ENCODE peak calls at places on chromosomes 2 and 18, in seven cellular contexts. L, A, F, R, E, U and V are unnamed samples.

GRCh38 chr18:34947711-34948125 is 93.5 kb upstream of the MAPRE2 start:
- DNase-seq in L (peak), A (peak), F (no peak), R (no peak), E (no peak), U (peak), V (peak)

GRCh38 chr2:46073540-46074018 is 223.6 kb upstream of the EPAS1 start:
- DNase-seq in L (peak), A (peak), F (no peak), R (peak), E (no peak), U (peak), V (peak)

GRCh38 chr18:35000457-35000856 is 40.8 kb upstream of the MAPRE2 start:
- DNase-seq in L (no peak), A (no peak), F (no peak), R (no peak), E (no peak), U (no peak), V (no peak)

GRCh38 chr18:46169464-46169941 is 65.3 kb downstream of the HAUS1 start:
- DNase-seq in L (peak), A (peak), F (no peak), R (no peak), E (no peak), U (peak), V (peak)

GRCh38 chr2:43634604-43635306 is 2.3 kb upstream of the PLEKHH2 start:
- DNase-seq in L (peak), A (peak), F (no peak), R (peak), E (no peak), U (peak), V (peak)

GRCh38 chr18:2617974-2618373 is 37.6 kb upstream of the SMCHD1 start:
- DNase-seq in L (no peak), A (peak), F (no peak), R (no peak), E (no peak), U (peak), V (no peak)

GRCh38 chr2:39688181-39688580 is 22.5 kb downstream of the TMEM178A start:
- DNase-seq in L (no peak), A (no peak), F (no peak), R (no peak), E (no peak), U (no peak), V (no peak)

GRCh38 chr2:118661184-118661583 is 186.3 kb downstream of the EN1 start:
- DNase-seq in L (no peak), A (no peak), F (no peak), R (no peak), E (no peak), U (no peak), V (peak)

GRCh38 chr2:219626540-219626939 is 890 bp upstream of the SLC4A3 start:
- DNase-seq in L (no peak), A (no peak), F (no peak), R (no peak), E (no peak), U (no peak), V (no peak)

GRCh38 chr18:11308499-11308898 is 159.1 kb upstream of the PIEZO2 start:
- DNase-seq in L (peak), A (no peak), F (no peak), R (no peak), E (no peak), U (peak), V (peak)

GRCh38 chr2:188328419-188328818 is 36.7 kb downstream of the GULP1 start:
- DNase-seq in L (peak), A (peak), F (no peak), R (no peak), E (no peak), U (no peak), V (no peak)

GRCh38 chr2:71691747-71692455 is 238.5 kb downstream of the DYSF start:
- DNase-seq in L (peak), A (peak), F (no peak), R (no peak), E (no peak), U (no peak), V (no peak)

GRCh38 chr2:135227386-135227785 is 175.3 kb downstream of the RAB3GAP1 start:
- DNase-seq in L (no peak), A (peak), F (no peak), R (no peak), E (no peak), U (peak), V (peak)

GRCh38 chr2:29235411-29235810 is 120.2 kb downstream of the CLIP4 start:
- DNase-seq in L (no peak), A (no peak), F (no peak), R (no peak), E (no peak), U (no peak), V (no peak)

GRCh38 chr18:36078751-36079529 is 11.6 kb upstream of the RPRD1A start:
- DNase-seq in L (peak), A (peak), F (no peak), R (no peak), E (no peak), U (peak), V (peak)

GRCh38 chr2:181954538-181954883 is 31.1 kb upstream of the PPP1R1C start:
- DNase-seq in L (peak), A (no peak), F (no peak), R (no peak), E (no peak), U (no peak), V (peak)

GRCh38 chr2:142037051-142037450 is 93.8 kb downstream of the LRP1B start:
- DNase-seq in L (no peak), A (peak), F (no peak), R (no peak), E (no peak), U (peak), V (peak)

GRCh38 chr18:35085450-35086032 is 44.3 kb downstream of the MAPRE2 start:
- DNase-seq in L (no peak), A (no peak), F (no peak), R (no peak), E (no peak), U (no peak), V (no peak)

GRCh38 chr2:72946466-72946865 is 29.1 kb downstream of the EMX1 start:
- DNase-seq in L (no peak), A (no peak), F (no peak), R (no peak), E (no peak), U (no peak), V (no peak)

GRCh38 chr18:4106407-4107033 is 348.6 kb downstream of the DLGAP1 start:
- DNase-seq in L (peak), A (peak), F (peak), R (no peak), E (peak), U (peak), V (peak)

GRCh38 chr2:16693854-16694253 is 28.2 kb upstream of the CYRIA start:
- DNase-seq in L (no peak), A (no peak), F (no peak), R (no peak), E (no peak), U (no peak), V (no peak)

GRCh38 chr2:96503637-96504243 is 1.4 kb downstream of the NEURL3 start:
- DNase-seq in L (no peak), A (no peak), F (peak), R (no peak), E (no peak), U (no peak), V (no peak)

GRCh38 chr2:179332903-179333302 is 68.3 kb upstream of the SESTD1 start:
- DNase-seq in L (peak), A (peak), F (no peak), R (no peak), E (no peak), U (peak), V (peak)

GRCh38 chr18:2402084-2402483 is 169.2 kb downstream of the METTL4 start:
- DNase-seq in L (peak), A (peak), F (no peak), R (peak), E (no peak), U (peak), V (peak)

GRCh38 chr2:39696072-39696471 is 30.4 kb downstream of the TMEM178A start:
- DNase-seq in L (peak), A (peak), F (no peak), R (peak), E (no peak), U (peak), V (peak)

GRCh38 chr2:10895231-10895630 is 16.5 kb upstream of the KCNF1 start:
- DNase-seq in L (no peak), A (no peak), F (no peak), R (no peak), E (no peak), U (no peak), V (no peak)

GRCh38 chr2:180276733-180277132 is 269.6 kb upstream of the CWC22 start:
- DNase-seq in L (no peak), A (no peak), F (no peak), R (no peak), E (no peak), U (no peak), V (no peak)

GRCh38 chr2:113979172-113980128 is 89.6 kb downstream of the ACTR3 start:
- DNase-seq in L (no peak), A (no peak), F (no peak), R (no peak), E (no peak), U (no peak), V (no peak)

GRCh38 chr2:225104321-225104720 is 62.1 kb upstream of the DOCK10 start:
- DNase-seq in L (no peak), A (no peak), F (no peak), R (no peak), E (no peak), U (no peak), V (no peak)

GRCh38 chr2:127614731-127615130 is 31.2 kb upstream of the GPR17 start:
- DNase-seq in L (no peak), A (peak), F (no peak), R (no peak), E (no peak), U (peak), V (peak)

GRCh38 chr18:10261315-10262276 is 192.8 kb upstream of the APCDD1 start:
- DNase-seq in L (peak), A (no peak), F (peak), R (no peak), E (no peak), U (peak), V (peak)

GRCh38 chr2:119760876-119761275 is 1.2 kb downstream of the PTPN4 start:
- DNase-seq in L (peak), A (peak), F (no peak), R (no peak), E (no peak), U (peak), V (peak)

GRCh38 chr2:131105950-131106801 is 1.0 kb downstream of the PLEKHB2 start:
- DNase-seq in L (peak), A (peak), F (peak), R (no peak), E (peak), U (peak), V (peak)

GRCh38 chr2:158103358-158104021 is 1.8 kb downstream of the UPP2 start:
- DNase-seq in L (no peak), A (no peak), F (no peak), R (no peak), E (no peak), U (no peak), V (no peak)

GRCh38 chr2:80858955-80859354 is 554.4 kb upstream of the LRRTM1 start:
- DNase-seq in L (no peak), A (no peak), F (no peak), R (no peak), E (no peak), U (no peak), V (no peak)

GRCh38 chr18:13703899-13704298 is 22.5 kb downstream of the FAM210A start:
- DNase-seq in L (no peak), A (no peak), F (no peak), R (no peak), E (no peak), U (peak), V (peak)

GRCh38 chr2:236568068-236568921 is 1.3 kb upstream of the ACKR3 start:
- DNase-seq in L (peak), A (peak), F (no peak), R (no peak), E (peak), U (no peak), V (no peak)

GRCh38 chr2:219182331-219183150 is 4.5 kb downstream of the RETREG2 start:
- DNase-seq in L (no peak), A (no peak), F (no peak), R (no peak), E (no peak), U (no peak), V (no peak)

DNA sequence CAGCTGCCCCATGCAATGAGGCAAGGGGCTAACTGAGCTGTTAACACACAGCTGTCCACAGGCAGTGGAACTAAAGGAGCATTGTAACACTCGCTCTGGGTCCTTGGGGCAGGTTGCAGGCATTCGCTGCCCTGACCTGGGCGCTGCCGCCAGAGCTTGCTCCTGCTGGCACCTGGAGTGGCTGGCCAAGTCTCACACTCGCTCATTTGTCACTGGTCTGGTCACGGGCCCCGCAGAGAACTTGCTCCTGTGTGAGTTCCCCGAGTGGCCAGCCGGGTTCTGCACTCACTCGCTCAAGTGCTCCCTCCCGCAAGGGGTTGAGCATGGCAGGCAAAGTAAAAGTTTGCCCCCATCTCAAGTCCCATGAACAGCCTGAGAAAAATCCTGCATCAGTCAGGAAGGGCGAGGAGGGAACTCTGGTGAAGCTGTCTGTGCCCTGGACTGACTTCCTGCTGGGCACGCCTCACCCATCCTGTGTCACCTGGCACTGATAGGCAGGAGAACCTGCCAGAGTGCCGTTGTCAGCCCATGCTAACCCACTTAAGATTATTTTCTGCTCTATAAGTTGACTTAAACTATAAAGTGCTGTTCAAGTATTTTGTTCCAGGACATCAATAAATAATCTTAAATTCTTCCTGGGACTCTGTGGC is 934.8 kb upstream of the GYPC start:
- DNase-seq in L (no peak), A (no peak), F (no peak), R (no peak), E (no peak), U (no peak), V (no peak)
- H3K4me3 ChIP-seq in L (no peak), A (no peak), F (no peak), R (no peak), E (no peak), U (no peak), V (no peak)

GRCh38 chr2:216660496-216660895 is 27.3 kb downstream of the IGFBP2 start:
- DNase-seq in L (no peak), A (no peak), F (no peak), R (no peak), E (no peak), U (no peak), V (no peak)

GRCh38 chr2:216661051-216661450 is 27.8 kb downstream of the IGFBP2 start:
- DNase-seq in L (no peak), A (no peak), F (no peak), R (no peak), E (no peak), U (no peak), V (no peak)

GRCh38 chr2:216663846-216664245 is 30.6 kb downstream of the IGFBP2 start:
- DNase-seq in L (no peak), A (no peak), F (no peak), R (no peak), E (no peak), U (no peak), V (no peak)

GRCh38 chr2:216663106-216663505 is 29.9 kb downstream of the IGFBP2 start:
- DNase-seq in L (no peak), A (no peak), F (no peak), R (no peak), E (no peak), U (no peak), V (no peak)

GRCh38 chr2:216661639-216662375 is 28.6 kb downstream of the IGFBP2 start:
- DNase-seq in L (no peak), A (peak), F (no peak), R (no peak), E (no peak), U (no peak), V (no peak)
- TF ChIP-seq CTCF in L (no peak), A (peak), F (no peak), R (peak), E (peak), U (no peak), V (no peak)

DNA sequence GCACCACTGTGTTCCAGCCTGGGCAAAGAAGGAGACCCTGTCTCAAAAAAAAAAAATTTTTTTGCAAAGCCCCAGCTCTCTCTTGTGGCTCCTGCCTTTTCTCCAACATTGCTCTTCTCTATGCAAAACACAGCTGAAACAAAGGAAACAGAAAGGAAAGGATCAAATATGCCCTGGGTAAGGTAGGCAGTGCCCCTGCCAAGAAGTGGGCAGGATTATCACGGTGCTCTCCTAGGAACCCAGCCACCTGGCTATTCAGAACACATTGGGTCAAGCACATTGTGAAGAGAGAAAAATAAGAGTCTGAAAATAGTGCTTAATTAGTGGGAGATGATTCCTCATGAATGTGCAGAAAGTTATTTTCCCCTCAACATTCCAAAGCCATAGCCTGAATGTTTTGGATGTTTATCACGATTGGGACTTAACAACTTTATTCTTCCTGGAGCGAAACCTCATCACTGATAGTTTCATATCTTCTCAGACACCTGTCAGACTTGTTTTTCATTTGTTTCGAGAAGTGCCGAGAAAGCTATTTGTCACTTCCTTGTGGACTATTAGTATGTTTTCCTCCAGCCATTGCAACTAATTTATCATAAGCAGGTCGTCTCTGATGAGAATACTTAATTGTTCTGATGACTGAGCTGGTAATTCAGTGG is 42.7 kb upstream of the RPL31 start:
- DNase-seq in L (peak), A (peak), F (no peak), R (no peak), E (no peak), U (peak), V (peak)
- H3K4me3 ChIP-seq in L (no peak), A (no peak), F (no peak), R (no peak), E (no peak), U (no peak), V (no peak)

GRCh38 chr18:52339891-52340371 is at the start of gene DCC:
- DNase-seq in L (peak), A (peak), F (no peak), R (peak), E (peak), U (peak), V (peak)
- TF ChIP-seq CTCF in L (peak), A (peak), F (no peak), R (peak), E (peak), U (peak), V (peak)

GRCh38 chr2:8692783-8693768 is 11.2 kb downstream of the ID2 start:
- DNase-seq in L (no peak), A (no peak), F (no peak), R (no peak), E (no peak), U (peak), V (no peak)
- H3K4me3 ChIP-seq in L (no peak), A (no peak), F (no peak), R (peak), E (no peak), U (peak), V (no peak)

GRCh38 chr2:176781570-176782217 is 430.9 kb upstream of the HNRNPA3 start:
- DNase-seq in L (no peak), A (no peak), F (no peak), R (no peak), E (no peak), U (no peak), V (no peak)
- TF ChIP-seq CTCF in L (no peak), A (no peak), F (no peak), R (no peak), E (no peak), U (no peak), V (no peak)

GRCh38 chr2:23026671-23027070 is 358.3 kb upstream of the KLHL29 start:
- DNase-seq in L (no peak), A (no peak), F (no peak), R (no peak), E (no peak), U (no peak), V (no peak)
- H3K4me3 ChIP-seq in L (no peak), A (no peak), F (no peak), R (no peak), E (no peak), U (no peak), V (no peak)